ENCODE peak calls at places on chromosomes 1 and 21, in six cellular contexts. A, B, R, Q, H and K are unnamed samples.

GRCh38 chr1:37410815-37411214 is 63.6 kb upstream of the ZC3H12A start:
- DNase-seq in A (no peak), B (no peak), R (peak; percentile 17), Q (no peak), H (no peak), K (no peak)

GRCh38 chr1:58839871-58840835 is 56.3 kb upstream of the JUN start:
- DNase-seq in A (no peak), B (no peak), R (peak; percentile 57), Q (no peak), H (no peak), K (no peak)

GRCh38 chr1:151199860-151200581 is 1.7 kb downstream of the PIP5K1A start:
- DNase-seq in A (no peak), B (no peak), R (peak; percentile 89), Q (no peak), H (peak; percentile 24), K (no peak)

GRCh38 chr1:20678599-20678998 is 17.4 kb upstream of the DDOST start:
- DNase-seq in A (no peak), B (no peak), R (no peak), Q (no peak), H (no peak), K (no peak)

GRCh38 chr1:116769050-116769449 is 14.8 kb downstream of the CD2 start:
- DNase-seq in A (no peak), B (no peak), R (no peak), Q (no peak), H (no peak), K (no peak)

GRCh38 chr1:36446261-36446660 is 4.0 kb downstream of the OSCP1 start:
- DNase-seq in A (peak; percentile 0), B (no peak), R (no peak), Q (no peak), H (peak; percentile 10), K (no peak)

GRCh38 chr1:29410476-29410875 is 174.2 kb downstream of the PTPRU start:
- DNase-seq in A (peak; percentile 62), B (peak; percentile 96), R (no peak), Q (no peak), H (no peak), K (no peak)

GRCh38 chr1:245225709-245226464 is 71.1 kb downstream of the KIF26B start:
- DNase-seq in A (no peak), B (no peak), R (no peak), Q (no peak), H (no peak), K (no peak)

GRCh38 chr1:234997201-234998173 is 131.2 kb downstream of the TOMM20 start:
- DNase-seq in A (no peak), B (peak; percentile 1), R (peak; percentile 100), Q (no peak), H (peak; percentile 94), K (no peak)

GRCh38 chr1:43431676-43432075 is 22.1 kb downstream of the HYI start:
- DNase-seq in A (no peak), B (no peak), R (no peak), Q (no peak), H (no peak), K (no peak)

GRCh38 chr1:64550505-64550904 is 80.6 kb downstream of the CACHD1 start:
- DNase-seq in A (no peak), B (peak; percentile 73), R (no peak), Q (no peak), H (no peak), K (no peak)

GRCh38 chr1:223711173-223711572 is 1.2 kb upstream of the CAPN2 start:
- DNase-seq in A (no peak), B (no peak), R (peak; percentile 59), Q (no peak), H (no peak), K (no peak)

GRCh38 chr1:160375788-160376524 is 9.1 kb downstream of the NHLH1 start:
- DNase-seq in A (no peak), B (no peak), R (peak; percentile 20), Q (no peak), H (peak; percentile 7), K (no peak)

GRCh38 chr1:159211331-159212136 is 6.9 kb downstream of the ACKR1 start:
- DNase-seq in A (no peak), B (peak; percentile 59), R (peak; percentile 63), Q (no peak), H (peak; percentile 38), K (no peak)

GRCh38 chr1:61083014-61083798 is 845 bp downstream of the NFIA start:
- DNase-seq in A (no peak), B (no peak), R (no peak), Q (no peak), H (no peak), K (no peak)

GRCh38 chr21:45989355-45990048 is 7.9 kb downstream of the COL6A1 start:
- DNase-seq in A (no peak), B (no peak), R (no peak), Q (no peak), H (no peak), K (no peak)

GRCh38 chr1:234917495-234918188 is 211.0 kb downstream of the TOMM20 start:
- DNase-seq in A (no peak), B (no peak), R (no peak), Q (no peak), H (no peak), K (no peak)

GRCh38 chr1:18947570-18947969 is 8.9 kb downstream of the IFFO2 start:
- DNase-seq in A (no peak), B (no peak), R (no peak), Q (no peak), H (no peak), K (no peak)

GRCh38 chr1:74162333-74162732 is 35.6 kb downstream of the LRRIQ3 start:
- DNase-seq in A (no peak), B (no peak), R (peak; percentile 5), Q (no peak), H (no peak), K (no peak)

GRCh38 chr1:185537601-185538000 is 196.6 kb upstream of the HMCN1 start:
- DNase-seq in A (no peak), B (no peak), R (no peak), Q (no peak), H (no peak), K (no peak)

GRCh38 chr1:15756143-15757015 is 2.2 kb upstream of the FBLIM1 start:
- DNase-seq in A (no peak), B (peak; percentile 70), R (no peak), Q (peak; percentile 57), H (peak; percentile 63), K (no peak)

GRCh38 chr1:205928256-205928655 is 15.0 kb downstream of the SLC26A9 start:
- DNase-seq in A (no peak), B (no peak), R (no peak), Q (no peak), H (no peak), K (no peak)

GRCh38 chr1:202553560-202554038 is 156.7 kb downstream of the SYT2 start:
- DNase-seq in A (no peak), B (no peak), R (peak; percentile 79), Q (no peak), H (peak; percentile 56), K (no peak)

GRCh38 chr1:20349971-20350370 is 59.3 kb downstream of the VWA5B1 start:
- DNase-seq in A (no peak), B (no peak), R (no peak), Q (no peak), H (no peak), K (no peak)